ENCODE peak calls at places on chromosomes 13 and 19, in eight cellular contexts. E is tibial nerve, S is adrenal gland, Z is ovary, C is erythroblast, H is Peyer's patch, W is upper lobe of left lung, J is A549. L is an unnamed sample.
A peak's percentile ranks its signal among the peaks of the same experiment; 100 is the strongest.

GRCh38 chr19:40528078-40528477 is 48.6 kb upstream of the SHKBP1 start:
- DNase-seq in J (no peak), W (peak; percentile 61), H (no peak), Z (no peak), E (no peak), C (no peak), S (no peak), L (no peak)

GRCh38 chr13:110108348-110109139 is 198.4 kb downstream of the COL4A1 start:
- DNase-seq in S (peak; percentile 94), W (peak; percentile 63), E (peak; percentile 71), H (no peak), J (peak; percentile 77), Z (peak; percentile 66), C (no peak), L (peak; percentile 91)

GRCh38 chr19:38079926-38080380 is 144.1 kb downstream of the DPF1 start:
- DNase-seq in W (no peak), Z (no peak), H (no peak), E (no peak), S (no peak), J (peak; percentile 92), C (no peak), L (peak; percentile 23)

GRCh38 chr13:114235697-114236096 is 1.0 kb downstream of the CDC16 start:
- DNase-seq in S (no peak), W (no peak), Z (no peak), J (no peak), H (no peak), E (no peak), C (peak; percentile 17), L (no peak)

GRCh38 chr13:23609414-23610186 is 39.4 kb downstream of the TNFRSF19 start:
- DNase-seq in C (peak; percentile 14), Z (peak; percentile 35), W (no peak), S (no peak), J (no peak), H (no peak), E (peak; percentile 38), L (no peak)

GRCh38 chr13:59086147-59086546 is 1077.6 kb downstream of the DIAPH3 start:
- DNase-seq in S (no peak), C (no peak), H (no peak), J (no peak), Z (no peak), E (no peak), W (no peak), L (no peak)

GRCh38 chr13:91701975-91702374 is 303.6 kb downstream of the GPC5 start:
- DNase-seq in Z (no peak), S (no peak), J (no peak), E (no peak), H (no peak), C (no peak), W (no peak), L (no peak)

GRCh38 chr13:72692884-72693514 is 34.4 kb downstream of the MZT1 start:
- DNase-seq in Z (no peak), H (no peak), W (no peak), E (no peak), J (no peak), C (no peak), S (no peak), L (no peak)

GRCh38 chr19:18193388-18194207 is 580 bp downstream of the MPV17L2 start:
- DNase-seq in W (no peak), H (no peak), J (no peak), C (no peak), E (no peak), S (peak; percentile 67), Z (no peak), L (peak; percentile 27)

GRCh38 chr13:37681295-37682032 is 82.9 kb upstream of the POSTN start:
- DNase-seq in Z (no peak), E (peak; percentile 34), W (no peak), C (no peak), H (no peak), S (no peak), J (no peak), L (no peak)

GRCh38 chr19:3910105-3910504 is 22.8 kb upstream of the NMRK2 start:
- DNase-seq in C (no peak), H (no peak), W (no peak), J (no peak), E (no peak), Z (no peak), S (no peak), L (no peak)

GRCh38 chr19:1856698-1857603 is 6.4 kb downstream of the KLF16 start:
- DNase-seq in Z (peak; percentile 70), J (peak; percentile 71), H (peak; percentile 97), S (peak; percentile 96), W (peak; percentile 94), E (peak; percentile 50), C (peak; percentile 82), L (peak; percentile 96)

GRCh38 chr19:50792246-50792851 is 2.1 kb downstream of the ACP4 start:
- DNase-seq in S (no peak), Z (no peak), E (no peak), C (no peak), H (no peak), J (no peak), W (no peak), L (no peak)

GRCh38 chr19:50790365-50790825 is at the start of gene ACP4:
- DNase-seq in C (no peak), H (no peak), W (peak; percentile 79), J (no peak), Z (no peak), E (no peak), S (no peak), L (no peak)

GRCh38 chr19:50792852-50793250 is 2.6 kb downstream of the ACP4 start:
- DNase-seq in W (no peak), Z (no peak), H (no peak), C (no peak), E (no peak), J (no peak), S (no peak), L (no peak)

GRCh38 chr19:50791594-50792245 is 1.5 kb downstream of the ACP4 start:
- DNase-seq in Z (no peak), J (no peak), H (no peak), C (no peak), W (peak; percentile 77), S (no peak), E (no peak), L (no peak)

DNA sequence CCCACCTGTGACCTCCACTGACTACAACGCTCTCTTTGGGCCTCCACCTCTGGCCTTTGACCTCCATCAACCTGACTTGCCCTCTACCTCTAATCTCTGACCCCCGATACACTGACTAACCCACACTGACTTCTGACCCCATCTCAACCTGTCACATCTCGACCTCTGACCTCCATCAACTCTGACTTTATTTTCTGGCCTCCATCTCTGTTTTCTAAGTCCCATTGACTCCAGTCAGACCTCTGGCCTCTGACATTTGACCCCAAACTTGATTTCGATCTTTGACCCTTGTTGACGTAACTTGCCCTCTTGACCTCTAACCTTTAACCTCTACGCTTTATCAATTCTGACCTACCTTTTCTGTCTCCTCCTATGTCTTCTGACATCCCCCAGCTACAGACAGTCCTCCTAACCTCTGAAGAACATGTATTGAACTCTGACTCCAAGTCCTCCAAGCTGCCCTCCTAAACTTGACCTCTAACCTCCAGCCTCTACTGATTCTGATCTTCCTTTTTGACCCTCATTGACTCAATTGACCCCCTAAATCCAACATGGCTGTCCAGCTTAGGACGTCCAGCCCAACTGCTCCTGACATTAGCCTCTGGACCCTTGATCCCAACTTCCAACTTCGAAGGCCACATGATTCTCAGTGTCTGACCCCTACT is 815 bp downstream of the ACP4 start:
- DNase-seq in Z (no peak), C (no peak), W (no peak), J (no peak), H (no peak), S (no peak), E (no peak), L (no peak)
- TF ChIP-seq POLR2A in Z (no peak), C (no peak), W (no peak), J (no peak), H (no peak), S (no peak), E (no peak), L (no peak)

GRCh38 chr19:14091086-14091884 is 734 bp upstream of the SAMD1 start:
- DNase-seq in C (peak; percentile 94), W (peak; percentile 95), Z (no peak), J (peak; percentile 62), S (peak; percentile 78), H (peak; percentile 90), E (peak; percentile 14), L (peak; percentile 85)
- TF ChIP-seq POLR2A in C (peak; percentile 65), W (peak; percentile 44), Z (peak; percentile 72), J (peak; percentile 68), S (peak; percentile 76), H (peak; percentile 68), E (peak; percentile 37), L (peak; percentile 71)

GRCh38 chr19:14012378-14012915 is 6.3 kb upstream of the RFX1 start:
- DNase-seq in S (no peak), Z (no peak), H (no peak), C (no peak), W (no peak), E (no peak), J (no peak), L (no peak)

GRCh38 chr19:14019100-14019499 is 8.8 kb upstream of the RLN3 start:
- DNase-seq in W (no peak), J (no peak), Z (no peak), E (no peak), S (no peak), C (no peak), H (no peak), L (no peak)

GRCh38 chr19:14021474-14021873 is 6.5 kb upstream of the RLN3 start:
- DNase-seq in Z (no peak), E (no peak), S (no peak), H (no peak), C (no peak), J (no peak), W (no peak), L (peak; percentile 24)

GRCh38 chr19:14015454-14016035 is 9.4 kb upstream of the RFX1 start:
- DNase-seq in H (no peak), S (no peak), J (no peak), E (no peak), C (peak; percentile 81), W (no peak), Z (no peak), L (no peak)
- TF ChIP-seq POLR2A in H (no peak), S (no peak), J (no peak), E (no peak), C (no peak), W (no peak), Z (no peak), L (no peak)

GRCh38 chr13:25679154-25679553 is 307.4 kb downstream of the ATP8A2 start:
- DNase-seq in E (no peak), H (no peak), J (no peak), W (no peak), C (no peak), Z (no peak), S (peak; percentile 59), L (no peak)
- TF ChIP-seq POLR2A in E (no peak), H (no peak), J (no peak), W (no peak), C (no peak), Z (no peak), S (no peak), L (no peak)